ENCODE peak calls at places on chromosome 7, in five cellular contexts. One of them, this sample, is unnamed.

GRCh38 chr7:82562716-82563404 is 119.3 kb upstream of the CACNA2D1 start:
- DNase-seq in neural progenitor cell: no peak
- DNase-seq in A549: no peak
- DNase-seq in posterior cingulate gyrus: no peak
- DNase-seq in A673: no peak
- DNase-seq in this sample: no peak

GRCh38 chr7:32479574-32480200 is 10.5 kb downstream of the LSM5 start:
- DNase-seq in neural progenitor cell: peak; percentile 61
- DNase-seq in A549: peak; percentile 62
- DNase-seq in posterior cingulate gyrus: no peak
- DNase-seq in A673: peak; percentile 75
- DNase-seq in this sample: no peak

GRCh38 chr7:114508096-114508495 is 93.5 kb downstream of the FOXP2 start:
- DNase-seq in neural progenitor cell: no peak
- DNase-seq in A549: no peak
- DNase-seq in posterior cingulate gyrus: no peak
- DNase-seq in A673: no peak
- DNase-seq in this sample: no peak

GRCh38 chr7:140192176-140192575 is 15.4 kb upstream of the KDM7A start:
- DNase-seq in neural progenitor cell: no peak
- DNase-seq in A549: no peak
- DNase-seq in posterior cingulate gyrus: no peak
- DNase-seq in A673: no peak
- DNase-seq in this sample: no peak

GRCh38 chr7:43211276-43211675 is 98.8 kb downstream of the HECW1 start:
- DNase-seq in neural progenitor cell: peak; percentile 27
- DNase-seq in A549: peak; percentile 25
- DNase-seq in posterior cingulate gyrus: no peak
- DNase-seq in A673: no peak
- DNase-seq in this sample: no peak

GRCh38 chr7:18096087-18096486 is 68.4 kb upstream of the PRPS1L1 start:
- DNase-seq in neural progenitor cell: no peak
- DNase-seq in A549: no peak
- DNase-seq in posterior cingulate gyrus: no peak
- DNase-seq in A673: no peak
- DNase-seq in this sample: no peak

GRCh38 chr7:114783413-114783812 is 138.5 kb upstream of the MDFIC start:
- DNase-seq in neural progenitor cell: no peak
- DNase-seq in A549: no peak
- DNase-seq in posterior cingulate gyrus: no peak
- DNase-seq in A673: no peak
- DNase-seq in this sample: no peak

GRCh38 chr7:80140388-80140787 is 5.8 kb downstream of the GNAI1 start:
- DNase-seq in neural progenitor cell: no peak
- DNase-seq in A549: no peak
- DNase-seq in posterior cingulate gyrus: no peak
- DNase-seq in A673: no peak
- DNase-seq in this sample: no peak

GRCh38 chr7:1741751-1742554 is 71.9 kb downstream of the ELFN1 start:
- DNase-seq in neural progenitor cell: no peak
- DNase-seq in A549: no peak
- DNase-seq in posterior cingulate gyrus: no peak
- DNase-seq in A673: no peak
- DNase-seq in this sample: no peak

GRCh38 chr7:875051-875450 is 1.3 kb upstream of the GET4 start:
- DNase-seq in neural progenitor cell: peak; percentile 36
- DNase-seq in A549: no peak
- DNase-seq in posterior cingulate gyrus: peak; percentile 13
- DNase-seq in A673: no peak
- DNase-seq in this sample: no peak

GRCh38 chr7:99531354-99531765 is 20.6 kb downstream of the FAM200A start:
- DNase-seq in neural progenitor cell: no peak
- DNase-seq in A549: no peak
- DNase-seq in posterior cingulate gyrus: no peak
- DNase-seq in A673: no peak
- DNase-seq in this sample: no peak

GRCh38 chr7:146126767-146127509 is 10.3 kb downstream of the CNTNAP2 start:
- DNase-seq in neural progenitor cell: no peak
- DNase-seq in A549: no peak
- DNase-seq in posterior cingulate gyrus: no peak
- DNase-seq in A673: no peak
- DNase-seq in this sample: no peak

GRCh38 chr7:159192013-159192412 is 47.3 kb upstream of the VIPR2 start:
- DNase-seq in neural progenitor cell: no peak
- DNase-seq in A549: no peak
- DNase-seq in posterior cingulate gyrus: no peak
- DNase-seq in A673: no peak
- DNase-seq in this sample: no peak

This sample was measured in CD8-positive, alpha-beta memory T cell.